ENCODE peak calls at places on chromosomes 11 and 22, in five cellular contexts. A is brain microvascular endothelial cell, Z is fibroblast of lung, R is right lobe of liver, H is body of pancreas. W is an unnamed sample. For H3K36me3, the result is how much of the 10 kb centered on the place peaks cover.

GRCh38 chr11:84290647-84291046 is 1004.5 kb upstream of the CCDC90B start:
- DNase-seq in A (no peak), Z (peak), R (no peak), H (no peak), W (no peak)

GRCh38 chr11:808427-809286 is 1.1 kb upstream of the RPLP2 start:
- DNase-seq in A (no peak), Z (no peak), R (no peak), H (no peak), W (peak)

GRCh38 chr11:17638311-17638710 is 81.1 kb upstream of the MYOD1 start:
- DNase-seq in A (no peak), Z (no peak), R (no peak), H (no peak), W (no peak)

GRCh38 chr22:25388866-25389540 is 169.6 kb downstream of the CRYBB2 start:
- DNase-seq in A (no peak), Z (no peak), R (no peak), H (no peak), W (no peak)

GRCh38 chr11:122756417-122756816 is 81.9 kb upstream of the CRTAM start:
- DNase-seq in A (no peak), Z (no peak), R (peak), H (no peak), W (peak)

GRCh38 chr11:10181811-10182210 is 112.2 kb downstream of the SBF2 start:
- DNase-seq in A (no peak), Z (peak), R (no peak), H (no peak), W (no peak)

GRCh38 chr11:61699737-61700160 is 19.6 kb downstream of the DAGLA start:
- DNase-seq in A (no peak), Z (no peak), R (no peak), H (peak), W (peak)

GRCh38 chr11:3037041-3037944 is 19.9 kb downstream of the CARS1 start:
- DNase-seq in A (peak), Z (peak), R (peak), H (peak), W (peak)

GRCh38 chr11:65636108-65636809 is 1.6 kb upstream of the SIPA1 start:
- DNase-seq in A (no peak), Z (no peak), R (no peak), H (no peak), W (no peak)

GRCh38 chr11:77270921-77271320 is 30.6 kb downstream of the GDPD4 start:
- DNase-seq in A (no peak), Z (no peak), R (no peak), H (no peak), W (no peak)

GRCh38 chr11:86180415-86180814 is 64.1 kb upstream of the EED start:
- DNase-seq in A (no peak), Z (no peak), R (no peak), H (no peak), W (no peak)

GRCh38 chr11:129998107-129998506 is 4.5 kb downstream of the PRDM10 start:
- DNase-seq in A (no peak), Z (no peak), R (no peak), H (no peak), W (no peak)

GRCh38 chr11:129997513-129997912 is 5.1 kb downstream of the PRDM10 start:
- DNase-seq in A (no peak), Z (no peak), R (no peak), H (no peak), W (no peak)

GRCh38 chr11:129998905-129999304 is 3.7 kb downstream of the PRDM10 start:
- DNase-seq in A (no peak), Z (no peak), R (no peak), H (no peak), W (no peak)

GRCh38 chr11:130000552-130001176 is 2.0 kb downstream of the PRDM10 start:
- DNase-seq in A (no peak), Z (no peak), R (peak), H (no peak), W (no peak)

DNA sequence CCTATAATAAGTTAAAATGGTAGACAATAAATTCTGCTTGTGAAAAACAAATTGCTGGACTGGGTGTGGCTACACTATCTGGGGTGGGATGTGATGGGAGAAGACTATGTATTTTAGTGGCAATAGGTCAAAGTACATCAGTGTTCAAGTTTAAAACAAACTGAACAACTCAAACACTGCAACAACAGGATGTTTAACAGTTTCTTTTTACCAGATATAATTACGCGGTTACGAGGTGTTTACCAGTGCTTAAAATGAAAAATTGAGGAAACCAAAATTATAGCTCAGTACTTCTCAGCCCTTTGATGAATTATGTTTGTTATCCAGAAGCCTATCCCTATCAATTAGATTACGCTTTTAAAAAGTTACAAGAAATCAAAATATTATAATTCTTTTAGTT is 3.2 kb downstream of the PRDM10 start:
- DNase-seq in A (no peak), Z (no peak), R (no peak), H (no peak), W (no peak)
- H3K4me3 ChIP-seq in A (no peak), Z (no peak), R (peak), H (no peak), W (no peak)

DNA sequence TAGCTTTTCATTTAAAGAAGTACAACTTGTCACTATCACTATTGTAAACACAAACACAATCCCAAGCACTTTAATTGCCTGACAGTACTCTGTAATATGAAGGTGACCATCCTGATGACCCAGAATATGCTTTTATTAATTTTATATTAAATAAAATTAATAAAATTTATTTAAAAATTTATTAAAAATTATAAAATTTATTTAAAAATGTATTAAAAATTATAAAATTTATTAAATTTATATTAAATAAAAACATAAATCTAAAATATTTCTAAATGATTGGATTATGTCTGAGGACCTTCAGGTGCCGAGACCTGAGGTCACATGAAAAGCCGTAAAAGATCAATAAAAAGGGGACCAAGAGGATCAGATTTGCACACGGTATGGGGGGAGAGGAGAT is 229.8 kb upstream of the KIRREL3 start:
- DNase-seq in A (no peak), Z (no peak), R (no peak), H (no peak), W (no peak)
- H3K36me3 ChIP-seq in A (under half), Z (under half), R (under half), H (under half), W (under half)

GRCh38 chr11:5102246-5102645 is 32.9 kb downstream of the OR52E1 start:
- DNase-seq in A (no peak), Z (no peak), R (no peak), H (no peak), W (no peak)
- H3K4me3 ChIP-seq in A (no peak), Z (no peak), R (no peak), H (no peak), W (no peak)

DNA sequence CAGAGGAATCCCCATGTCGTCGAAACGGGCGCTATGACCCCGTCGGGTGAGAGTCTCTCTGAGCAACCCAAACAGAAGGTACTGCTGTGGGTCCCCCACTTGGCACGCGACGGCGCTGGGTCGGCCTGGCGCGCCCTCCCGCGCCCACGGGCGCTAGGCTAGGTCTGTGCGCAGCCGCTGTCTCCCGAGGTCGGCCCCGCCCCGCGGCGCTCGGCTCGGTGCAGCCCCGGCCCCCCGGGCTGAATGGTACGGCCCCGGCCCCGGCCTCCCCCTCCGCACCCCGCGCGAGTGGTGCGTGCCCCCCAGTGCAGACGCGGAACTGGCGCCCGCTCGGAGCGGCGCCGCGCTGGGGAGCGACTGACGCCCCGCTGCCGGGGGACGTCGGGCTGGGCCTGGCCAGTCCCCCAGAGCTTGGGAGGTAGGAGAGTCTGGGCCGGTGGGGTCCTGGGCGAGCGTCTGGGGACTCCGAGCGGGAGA is at the start of gene MADD:
- DNase-seq in A (peak), Z (peak), R (peak), H (peak), W (peak)
- H3K36me3 ChIP-seq in A (under half), Z (under half), R (under half), H (under half), W (under half)

GRCh38 chr11:19539861-19540260 is 172.8 kb upstream of the NAV2 start:
- DNase-seq in A (no peak), Z (no peak), R (no peak), H (no peak), W (no peak)

GRCh38 chr11:19536131-19536530 is 176.5 kb upstream of the NAV2 start:
- DNase-seq in A (no peak), Z (no peak), R (no peak), H (no peak), W (no peak)

GRCh38 chr11:19537803-19538453 is 174.7 kb upstream of the NAV2 start:
- DNase-seq in A (no peak), Z (no peak), R (no peak), H (no peak), W (no peak)
- H3K4me3 ChIP-seq in A (no peak), Z (no peak), R (no peak), H (no peak), W (no peak)

GRCh38 chr11:68169442-68169841 is 43.7 kb downstream of the KMT5B start:
- DNase-seq in A (no peak), Z (no peak), R (no peak), H (no peak), W (no peak)
- H3K36me3 ChIP-seq in A (half or more), Z (under half), R (under half), H (under half), W (under half)

GRCh38 chr11:1889527-1889930 is 2.2 kb downstream of the PRR33 start:
- DNase-seq in A (no peak), Z (no peak), R (no peak), H (peak), W (no peak)
- H3K4me3 ChIP-seq in A (no peak), Z (no peak), R (no peak), H (no peak), W (no peak)

GRCh38 chr11:21866781-21867180 is 326.1 kb upstream of the ANO5 start:
- DNase-seq in A (no peak), Z (no peak), R (no peak), H (no peak), W (no peak)
- H3K36me3 ChIP-seq in A (under half), Z (under half), R (under half), H (under half), W (under half)

GRCh38 chr11:13964771-13965074 is 2.2 kb downstream of the SPON1 start:
- DNase-seq in A (no peak), Z (no peak), R (no peak), H (no peak), W (no peak)

GRCh38 chr11:13963949-13964770 is 1.6 kb downstream of the SPON1 start:
- DNase-seq in A (no peak), Z (no peak), R (peak), H (no peak), W (no peak)

GRCh38 chr11:13962562-13963168 is at the start of gene SPON1:
- DNase-seq in A (no peak), Z (peak), R (no peak), H (peak), W (peak)

GRCh38 chr11:13963169-13963948 is 836 bp downstream of the SPON1 start:
- DNase-seq in A (no peak), Z (peak), R (no peak), H (no peak), W (peak)

DNA sequence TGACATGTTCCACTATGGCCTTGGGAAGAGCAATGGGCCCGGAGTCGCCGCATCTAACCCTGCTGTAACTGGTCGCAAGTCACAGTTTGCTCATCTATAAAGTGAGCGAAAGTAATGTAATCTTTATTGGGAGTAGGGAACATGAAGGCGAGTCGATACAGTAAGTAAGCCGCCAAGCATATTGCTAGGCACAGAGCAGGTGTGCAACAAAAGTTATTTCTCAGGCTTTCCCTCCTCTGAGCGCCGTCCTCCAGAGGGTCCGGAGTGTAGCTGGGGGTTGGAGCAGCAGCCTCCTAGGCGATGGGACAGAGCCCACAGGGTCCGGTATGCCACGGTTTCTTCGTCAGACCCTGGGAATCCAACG is 343 bp upstream of the SPON1 start:
- DNase-seq in A (no peak), Z (no peak), R (no peak), H (no peak), W (no peak)
- H3K4me3 ChIP-seq in A (no peak), Z (peak), R (no peak), H (no peak), W (peak)